ENCODE peak calls at places on chromosomes 4 and X, in five cellular contexts. J is K562, F is H1, S is HCT116, H is upper lobe of left lung. E is an unnamed sample. For H3K4me1, the result is how much of the 10 kb centered on the place peaks cover.

GRCh38 chrX:22300130-22300529 is 27.4 kb downstream of the CBLL2 start:
- DNase-seq in J (no peak), F (no peak), S (peak), H (peak), E (no peak)

GRCh38 chrX:63350551-63350950 is 581 bp downstream of the SPIN4 start:
- DNase-seq in J (peak), F (no peak), S (no peak), H (peak), E (no peak)

GRCh38 chrX:1249101-1249887 is 19.3 kb upstream of the CSF2RA start:
- DNase-seq in J (peak), F (no peak), S (no peak), H (peak), E (no peak)

GRCh38 chr4:116880625-116881024 is 204.8 kb downstream of the TRAM1L1 start:
- DNase-seq in J (no peak), F (no peak), S (no peak), H (no peak), E (no peak)

GRCh38 chr4:89491731-89492235 is 184.2 kb upstream of the GPRIN3 start:
- DNase-seq in J (no peak), F (no peak), S (no peak), H (no peak), E (no peak)

GRCh38 chr4:142095886-142096605 is 459.7 kb downstream of the IL15 start:
- DNase-seq in J (no peak), F (no peak), S (peak), H (no peak), E (no peak)

GRCh38 chr4:25908491-25908901 is 5.5 kb upstream of the SMIM20 start:
- DNase-seq in J (no peak), F (no peak), S (peak), H (no peak), E (no peak)

GRCh38 chr4:4792516-4792915 is 66.9 kb upstream of the MSX1 start:
- DNase-seq in J (no peak), F (no peak), S (no peak), H (no peak), E (no peak)

GRCh38 chr4:123871351-123871750 is 474.8 kb downstream of the SPRY1 start:
- DNase-seq in J (no peak), F (no peak), S (no peak), H (no peak), E (no peak)

GRCh38 chr4:93243262-93243661 is 585.3 kb upstream of the ATOH1 start:
- DNase-seq in J (no peak), F (no peak), S (no peak), H (no peak), E (no peak)
- TF ChIP-seq POLR2AphosphoS5 in J (no peak), F (no peak), S (no peak), H (no peak), E (no peak)

DNA sequence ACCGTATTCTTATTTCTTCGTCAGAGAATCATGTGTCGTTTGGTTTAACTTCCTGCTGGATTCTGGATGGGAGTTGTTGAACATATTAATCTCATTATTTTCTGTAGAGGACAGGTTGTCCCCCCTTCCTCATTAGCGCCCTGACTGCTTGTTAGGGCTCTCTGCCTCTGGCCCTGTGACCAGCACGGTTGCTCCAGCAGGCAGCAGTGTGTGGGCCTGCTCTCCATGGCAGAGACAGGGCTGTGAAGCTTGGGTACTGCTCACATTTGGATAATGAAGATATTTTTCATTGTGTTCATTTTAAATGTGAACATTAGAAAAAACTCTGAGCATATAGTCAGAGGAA is 102.7 kb downstream of the KLHL8 start:
- DNase-seq in J (no peak), F (no peak), S (no peak), H (no peak), E (no peak)
- H3K4me1 ChIP-seq in J (under half), F (under half), S (under half), H (under half), E (under half)

DNA sequence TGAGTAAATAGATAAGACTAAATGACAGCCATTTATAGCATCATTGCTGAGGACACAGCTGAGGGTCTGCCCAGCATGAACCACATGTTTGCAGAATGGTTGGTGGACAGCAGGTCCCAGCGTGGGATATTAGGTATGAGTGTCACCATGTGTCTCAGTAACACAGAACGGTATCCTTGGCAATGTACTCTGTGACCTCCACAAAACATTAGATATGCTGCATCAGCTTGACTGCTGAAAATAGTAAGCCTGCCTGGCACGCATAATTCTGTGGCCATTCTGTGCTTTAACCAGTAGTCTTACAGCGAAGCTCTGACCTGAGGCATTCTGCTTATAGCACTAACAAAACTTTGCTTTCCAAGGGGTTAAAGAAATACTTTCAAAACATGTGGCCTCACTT is 32.0 kb downstream of the LIMCH1 start:
- DNase-seq in J (no peak), F (no peak), S (no peak), H (no peak), E (no peak)
- TF ChIP-seq POLR2AphosphoS5 in J (no peak), F (no peak), S (no peak), H (no peak), E (no peak)

DNA sequence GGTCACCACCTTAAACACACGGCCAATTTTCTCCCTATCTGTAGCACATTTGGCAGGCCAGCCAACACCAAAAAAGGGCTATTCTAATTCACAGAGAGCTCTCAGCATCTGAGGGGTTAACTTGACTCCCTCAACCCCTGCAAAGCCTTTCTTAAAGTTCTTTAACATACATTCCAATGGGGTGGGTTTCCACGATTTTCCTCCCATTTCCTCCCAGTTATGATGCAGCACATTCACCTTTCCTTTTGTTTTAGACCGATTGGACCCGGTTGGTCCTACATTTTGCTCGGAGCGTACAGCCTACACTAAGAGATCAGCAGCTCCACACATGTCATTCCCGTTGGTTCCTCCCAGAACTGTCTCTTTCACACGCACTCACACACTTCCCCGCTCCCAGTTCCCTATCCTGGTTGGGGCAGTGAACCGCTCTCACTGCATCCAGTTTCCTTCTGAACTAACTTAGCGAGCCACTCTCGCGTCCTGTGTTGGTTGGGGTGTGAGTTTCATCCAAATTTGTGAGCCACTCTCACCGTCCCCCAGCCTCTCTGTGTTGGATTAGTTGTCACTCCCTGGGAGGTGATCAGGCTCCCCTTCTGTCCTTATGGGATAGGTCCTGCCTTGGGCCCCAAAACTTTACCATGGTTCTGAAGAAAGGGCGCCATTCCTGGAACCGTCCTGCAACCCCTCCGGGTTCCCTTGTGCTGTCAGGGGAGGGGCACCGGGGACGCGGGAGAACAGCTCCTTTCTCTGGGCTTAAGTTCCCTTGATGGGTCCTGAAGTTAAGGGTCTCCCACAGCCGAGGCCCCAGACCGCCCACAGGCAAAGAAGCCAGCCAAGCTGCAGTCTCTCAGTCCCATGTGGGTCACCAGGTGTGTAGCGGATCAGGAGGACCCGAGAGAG is 45.1 kb downstream of the UGT2A3 start:
- DNase-seq in J (no peak), F (no peak), S (no peak), H (no peak), E (no peak)
- H3K4me1 ChIP-seq in J (under half), F (under half), S (under half), H (under half), E (under half)

GRCh38 chrX:150896632-150897031 is 1.8 kb downstream of the CD99L2 start:
- DNase-seq in J (no peak), F (no peak), S (no peak), H (no peak), E (no peak)

GRCh38 chrX:150898343-150899190 is at the start of gene CD99L2:
- DNase-seq in J (peak), F (peak), S (peak), H (peak), E (peak)

GRCh38 chrX:150902434-150903109 is 4.1 kb upstream of the CD99L2 start:
- DNase-seq in J (no peak), F (peak), S (no peak), H (no peak), E (no peak)

GRCh38 chrX:150897371-150898319 is 823 bp downstream of the CD99L2 start:
- DNase-seq in J (peak), F (no peak), S (no peak), H (peak), E (no peak)

DNA sequence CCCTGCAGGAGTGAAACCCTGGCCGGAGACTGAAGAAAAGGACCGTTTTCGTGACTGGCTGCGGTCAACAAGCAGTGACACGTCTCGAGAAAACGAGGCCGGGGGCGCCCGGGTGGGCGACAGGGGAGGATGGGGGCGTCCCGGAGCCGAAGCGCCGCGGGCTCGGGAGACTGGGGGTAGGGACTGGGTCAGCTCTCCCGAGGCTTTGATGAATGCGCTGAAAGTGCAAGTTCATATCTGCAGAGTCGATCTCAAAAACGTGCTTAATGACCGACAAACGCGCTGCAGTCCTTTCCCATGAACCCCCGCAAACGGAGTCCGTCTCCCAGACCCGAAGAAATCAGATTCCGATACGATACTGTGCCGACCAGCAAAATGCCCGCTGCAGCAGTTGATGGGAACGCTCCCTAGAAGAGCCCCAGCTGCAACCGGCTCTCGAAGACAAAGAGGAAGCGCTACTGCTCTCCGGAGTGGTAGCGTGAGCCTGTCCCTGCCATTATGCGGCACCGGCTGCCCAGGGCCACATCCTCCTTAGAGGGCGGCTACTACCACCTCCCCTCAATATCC is 806 bp upstream of the CD99L2 start:
- DNase-seq in J (peak), F (no peak), S (no peak), H (peak), E (peak)
- TF ChIP-seq POLR2AphosphoS5 in J (no peak), F (peak), S (no peak), H (no peak), E (no peak)

GRCh38 chr4:76956961-76957738 is 7.6 kb downstream of the SEPTIN11 start:
- DNase-seq in J (no peak), F (no peak), S (no peak), H (no peak), E (no peak)

GRCh38 chr4:76952631-76953587 is 3.4 kb downstream of the SEPTIN11 start:
- DNase-seq in J (no peak), F (no peak), S (no peak), H (no peak), E (no peak)

GRCh38 chr4:76953956-76954355 is 4.4 kb downstream of the SEPTIN11 start:
- DNase-seq in J (no peak), F (no peak), S (no peak), H (no peak), E (no peak)

GRCh38 chr4:76954489-76954888 is 4.9 kb downstream of the SEPTIN11 start:
- DNase-seq in J (no peak), F (no peak), S (no peak), H (no peak), E (no peak)

GRCh38 chr4:76955187-76955586 is 5.6 kb downstream of the SEPTIN11 start:
- DNase-seq in J (no peak), F (no peak), S (no peak), H (no peak), E (no peak)
- H3K4me1 ChIP-seq in J (under half), F (under half), S (under half), H (under half), E (under half)

DNA sequence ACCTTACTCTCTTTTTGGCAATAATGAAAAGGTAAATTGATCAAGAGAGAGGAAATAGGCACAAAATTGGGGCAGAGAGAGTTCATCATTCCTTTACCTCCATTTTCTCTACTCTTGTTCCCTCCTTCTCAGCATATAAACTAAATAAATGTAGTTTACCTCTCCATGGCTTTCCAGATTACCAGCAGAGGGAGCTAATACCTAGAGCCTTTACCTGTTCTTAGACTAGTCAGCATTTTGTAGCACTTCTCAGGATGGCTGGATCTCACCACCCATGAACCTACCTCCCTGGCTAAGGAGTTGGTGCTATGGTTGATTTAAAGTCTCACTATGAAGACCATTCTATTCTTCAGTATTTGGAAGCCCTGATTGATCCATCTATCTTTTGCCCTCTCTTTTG is 15.7 kb downstream of the OFD1 start:
- DNase-seq in J (peak), F (no peak), S (peak), H (no peak), E (no peak)
- TF ChIP-seq POLR2AphosphoS5 in J (no peak), F (no peak), S (no peak), H (no peak), E (no peak)

GRCh38 chr4:7909966-7910720 is 29.5 kb downstream of the AFAP1 start:
- DNase-seq in J (no peak), F (no peak), S (no peak), H (peak), E (no peak)
- H3K4me1 ChIP-seq in J (under half), F (under half), S (under half), H (under half), E (under half)

E was measured in breast epithelium.